ENCODE peak calls at places on chromosomes 13 and 19, in seven cellular contexts. E, X, N, G, D, B and M are unnamed samples.

GRCh38 chr13:114142640-114143490 is 10.4 kb upstream of the RASA3 start:
- DNase-seq in E (no peak), X (no peak), N (peak; percentile 62), G (peak; percentile 78), D (no peak), B (no peak), M (no peak)

GRCh38 chr19:412356-413355 is 3.7 kb upstream of the C2CD4C start:
- DNase-seq in E (no peak), X (no peak), N (no peak), G (no peak), D (no peak), B (no peak), M (no peak)

GRCh38 chr19:55179570-55180484 is at the start of gene SYT5:
- DNase-seq in E (no peak), X (no peak), N (no peak), G (peak; percentile 46), D (no peak), B (peak; percentile 58), M (peak; percentile 57)

GRCh38 chr13:77859450-77859849 is 59.2 kb downstream of the EDNRB start:
- DNase-seq in E (peak; percentile 24), X (no peak), N (no peak), G (peak; percentile 13), D (peak; percentile 38), B (no peak), M (peak; percentile 50)

GRCh38 chr19:46616631-46617322 is 8.1 kb downstream of the PTGIR start:
- DNase-seq in E (no peak), X (no peak), N (no peak), G (peak; percentile 69), D (no peak), B (peak; percentile 88), M (no peak)

GRCh38 chr13:46062190-46062589 is 9.6 kb upstream of the ZC3H13 start:
- DNase-seq in E (no peak), X (no peak), N (no peak), G (no peak), D (no peak), B (no peak), M (no peak)

GRCh38 chr19:57757941-57758340 is 11.3 kb downstream of the ZNF776 start:
- DNase-seq in E (no peak), X (no peak), N (no peak), G (no peak), D (no peak), B (no peak), M (no peak)

GRCh38 chr13:23455401-23456185 is 22.1 kb upstream of the SACS start:
- DNase-seq in E (no peak), X (no peak), N (no peak), G (no peak), D (no peak), B (no peak), M (no peak)

GRCh38 chr13:39448831-39449230 is 154.2 kb downstream of the LHFPL6 start:
- DNase-seq in E (peak; percentile 23), X (no peak), N (no peak), G (no peak), D (no peak), B (no peak), M (peak; percentile 75)

GRCh38 chr13:47216176-47216822 is 319.4 kb upstream of the HTR2A start:
- DNase-seq in E (no peak), X (no peak), N (no peak), G (no peak), D (no peak), B (no peak), M (no peak)

GRCh38 chr19:3699071-3699740 is 1.1 kb downstream of the PIP5K1C start:
- DNase-seq in E (peak; percentile 57), X (peak; percentile 45), N (peak; percentile 60), G (peak; percentile 50), D (peak; percentile 46), B (no peak), M (peak; percentile 68)

GRCh38 chr19:13817018-13817614 is 21.9 kb downstream of the ZSWIM4 start:
- DNase-seq in E (no peak), X (no peak), N (no peak), G (peak; percentile 82), D (no peak), B (no peak), M (no peak)

GRCh38 chr19:51712461-51713081 is 11.2 kb downstream of the HAS1 start:
- DNase-seq in E (no peak), X (no peak), N (no peak), G (no peak), D (no peak), B (no peak), M (peak; percentile 68)

GRCh38 chr13:39364797-39365468 is 238.1 kb downstream of the LHFPL6 start:
- DNase-seq in E (no peak), X (no peak), N (no peak), G (no peak), D (no peak), B (no peak), M (no peak)

GRCh38 chr19:45076851-45077730 is 813 bp upstream of the ZNF296 start:
- DNase-seq in E (no peak), X (no peak), N (no peak), G (peak; percentile 51), D (no peak), B (no peak), M (no peak)

GRCh38 chr13:89650226-89650625 is 1697.3 kb upstream of the MIR17HG start:
- DNase-seq in E (no peak), X (no peak), N (no peak), G (no peak), D (no peak), B (no peak), M (no peak)

GRCh38 chr13:112850273-112850672 is 118.7 kb upstream of the MCF2L start:
- DNase-seq in E (no peak), X (no peak), N (peak; percentile 5), G (no peak), D (no peak), B (no peak), M (no peak)

DNA sequence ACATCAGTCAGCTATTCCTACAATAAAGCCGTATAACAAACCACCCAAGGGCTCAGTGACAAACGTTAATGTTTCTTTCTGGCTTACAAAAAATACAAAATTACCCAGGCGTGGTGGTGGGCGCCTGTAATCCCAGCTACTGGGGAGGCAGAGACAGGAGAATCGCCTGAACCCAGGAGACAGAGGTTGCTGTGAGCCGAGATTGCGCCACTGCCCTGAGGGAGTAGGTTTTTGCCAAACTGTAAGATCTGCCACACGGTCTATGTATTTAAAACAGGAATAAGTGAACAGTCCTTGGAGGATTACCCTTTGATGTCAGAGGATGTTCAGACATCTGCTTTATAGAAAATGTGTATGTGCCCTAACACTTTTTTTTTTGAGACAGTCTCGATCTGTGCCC is 105.8 kb downstream of the DPF1 start:
- DNase-seq in E (no peak), X (no peak), N (no peak), G (no peak), D (no peak), B (no peak), M (no peak)
- H3K9me3 ChIP-seq in E (no peaks in the 10 kb centered on the region), X (peaks cover 21% of the 10 kb centered on the region), N (no peaks in the 10 kb centered on the region), G (no peaks in the 10 kb centered on the region), D (no peaks in the 10 kb centered on the region), B (no peaks in the 10 kb centered on the region), M (no peaks in the 10 kb centered on the region)

GRCh38 chr19:50376166-50377050 is at the start of gene NR1H2:
- DNase-seq in E (peak; percentile 96), X (peak; percentile 89), N (peak; percentile 96), G (peak; percentile 97), D (peak; percentile 96), B (peak; percentile 96), M (peak; percentile 98)
- TF ChIP-seq CTCF in E (no peak), X (no peak), N (no peak), G (no peak), D (peak; percentile 13), B (no peak), M (no peak)

DNA sequence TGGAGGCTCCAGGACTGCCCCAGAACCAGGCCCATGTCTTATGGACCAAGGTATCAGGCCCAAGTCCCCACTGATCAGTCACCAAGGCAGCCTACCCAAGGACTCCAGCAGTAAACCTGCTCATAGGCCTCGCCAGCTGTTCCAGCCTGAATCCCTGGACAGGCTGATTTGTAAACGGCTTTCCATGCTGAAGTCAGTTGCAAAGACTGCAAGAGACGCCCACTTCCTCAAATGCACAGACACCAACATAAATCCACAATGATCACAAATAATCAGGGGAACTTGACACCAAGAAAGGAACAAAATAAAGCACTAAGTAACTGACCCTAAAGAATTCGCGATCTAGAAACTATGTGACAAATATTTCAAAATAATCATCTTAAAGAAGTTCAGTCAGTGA is 75.2 kb downstream of the RXFP2 start:
- DNase-seq in E (no peak), X (no peak), N (no peak), G (no peak), D (no peak), B (no peak), M (no peak)
- H3K9me3 ChIP-seq in E (peaks cover 3% of the 10 kb centered on the region), X (peaks cover 40% of the 10 kb centered on the region), N (peaks cover 4% of the 10 kb centered on the region), G (peaks cover 15% of the 10 kb centered on the region), D (peaks cover 8% of the 10 kb centered on the region), B (no peaks in the 10 kb centered on the region), M (peaks cover 4% of the 10 kb centered on the region)

GRCh38 chr13:42815686-42816085 is 34.3 kb downstream of the FAM216B start:
- DNase-seq in E (no peak), X (no peak), N (no peak), G (no peak), D (no peak), B (no peak), M (no peak)

GRCh38 chr13:42819712-42820111 is 38.3 kb downstream of the FAM216B start:
- DNase-seq in E (no peak), X (no peak), N (no peak), G (no peak), D (no peak), B (no peak), M (peak; percentile 9)

GRCh38 chr13:42820450-42820849 is 39.1 kb downstream of the FAM216B start:
- DNase-seq in E (no peak), X (no peak), N (no peak), G (no peak), D (no peak), B (no peak), M (no peak)

GRCh38 chr13:42814868-42815267 is 33.5 kb downstream of the FAM216B start:
- DNase-seq in E (no peak), X (no peak), N (no peak), G (no peak), D (no peak), B (peak; percentile 32), M (peak; percentile 21)

DNA sequence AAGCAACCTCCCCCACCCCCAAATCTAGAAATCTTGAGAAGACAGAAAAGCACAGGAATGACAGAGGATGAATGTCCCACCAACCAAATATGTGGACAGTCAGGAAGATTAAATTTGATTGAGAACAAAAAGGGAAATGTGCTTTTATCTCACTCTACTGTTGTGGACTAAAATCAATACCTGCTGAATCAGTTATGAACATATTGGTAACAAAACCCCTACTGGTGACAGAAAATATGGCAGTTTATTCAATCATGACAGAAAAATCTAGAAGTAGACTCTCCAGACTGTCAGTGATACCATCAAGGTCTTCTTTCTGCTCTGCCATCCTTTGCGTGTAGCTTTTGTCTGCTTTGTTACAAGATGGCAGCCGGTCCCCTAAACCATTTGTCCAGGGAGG is 35.2 kb downstream of the FAM216B start:
- DNase-seq in E (no peak), X (no peak), N (no peak), G (no peak), D (no peak), B (no peak), M (no peak)
- TF ChIP-seq CTCF in E (no peak), X (no peak), N (no peak), G (no peak), D (no peak), B (peak; percentile 39), M (peak; percentile 15)

DNA sequence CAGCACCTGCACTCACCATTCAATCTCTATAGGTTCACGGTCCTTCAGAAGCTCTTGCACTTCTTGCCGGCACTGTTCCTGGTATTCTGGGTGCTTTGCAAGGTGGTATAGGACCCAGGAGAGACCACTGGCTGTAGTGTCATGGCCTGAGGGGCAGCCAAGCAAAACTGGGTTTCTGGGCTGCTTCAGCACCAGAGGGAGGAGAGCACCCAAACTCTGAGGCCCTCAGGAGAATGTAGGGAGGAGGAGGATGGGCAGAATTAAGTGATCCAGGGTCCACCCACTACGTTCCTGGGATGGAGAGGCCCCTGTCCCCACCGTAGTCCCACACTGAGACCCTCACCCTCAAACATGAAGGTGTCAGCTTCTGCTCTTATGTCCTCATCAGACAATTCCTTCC is 12.3 kb downstream of the CYP4F11 start:
- DNase-seq in E (no peak), X (no peak), N (no peak), G (no peak), D (no peak), B (no peak), M (no peak)
- H3K9me3 ChIP-seq in E (no peaks in the 10 kb centered on the region), X (no peaks in the 10 kb centered on the region), N (no peaks in the 10 kb centered on the region), G (no peaks in the 10 kb centered on the region), D (no peaks in the 10 kb centered on the region), B (no peaks in the 10 kb centered on the region), M (no peaks in the 10 kb centered on the region)